ENCODE peak calls at places on chromosomes 11 and 22, in four cellular contexts. C is kidney epithelial cell, D is NB4, V is sigmoid colon. X is an unnamed sample.

GRCh38 chr11:59770869-59771268 is 15.7 kb downstream of the STX3 start:
- DNase-seq in C (no peak), D (no peak), V (no peak), X (no peak)

GRCh38 chr22:46250783-46251125 is 661 bp upstream of the CDPF1 start:
- DNase-seq in C (no peak), D (no peak), V (no peak), X (no peak)

GRCh38 chr22:50269573-50270301 is 443 bp downstream of the MAPK11 start:
- DNase-seq in C (no peak), D (peak), V (no peak), X (no peak)

GRCh38 chr11:58525037-58525614 is 17.2 kb upstream of the OR5B21 start:
- DNase-seq in C (no peak), D (peak), V (no peak), X (no peak)

GRCh38 chr11:75273989-75274391 is 33.4 kb downstream of the TPBGL start:
- DNase-seq in C (no peak), D (no peak), V (peak), X (no peak)

GRCh38 chr11:30585892-30586250 is 282 bp downstream of the MPPED2 start:
- DNase-seq in C (no peak), D (no peak), V (peak), X (no peak)

GRCh38 chr11:95138448-95138847 is 48.8 kb downstream of the ENDOD1 start:
- DNase-seq in C (no peak), D (no peak), V (no peak), X (no peak)

GRCh38 chr11:122069946-122070345 is 46.1 kb downstream of the BLID start:
- DNase-seq in C (peak), D (peak), V (peak), X (peak)

GRCh38 chr11:44574620-44575287 is 9.3 kb downstream of the CD82 start:
- DNase-seq in C (peak), D (peak), V (no peak), X (peak)

GRCh38 chr11:17528181-17528691 is 16.0 kb downstream of the USH1C start:
- DNase-seq in C (no peak), D (peak), V (no peak), X (no peak)

GRCh38 chr22:42752230-42752746 is 31.6 kb upstream of the A4GALT start:
- DNase-seq in C (no peak), D (no peak), V (no peak), X (no peak)

GRCh38 chr11:121004196-121004840 is 19.6 kb upstream of the TBCEL start:
- DNase-seq in C (no peak), D (no peak), V (no peak), X (no peak)

GRCh38 chr11:44286268-44286880 is 23.6 kb downstream of the ALX4 start:
- DNase-seq in C (no peak), D (peak), V (no peak), X (no peak)

GRCh38 chr11:37812281-37812880 is 1214.3 kb upstream of the RAG2 start:
- DNase-seq in C (no peak), D (no peak), V (peak), X (no peak)

GRCh38 chr11:75325713-75326438 is 25.6 kb downstream of the ARRB1 start:
- DNase-seq in C (peak), D (peak), V (peak), X (peak)

GRCh38 chr22:21754523-21755128 is 19.0 kb upstream of the YPEL1 start:
- DNase-seq in C (no peak), D (peak), V (peak), X (no peak)

GRCh38 chr11:67997460-67997921 is 6.4 kb downstream of the UNC93B1 start:
- DNase-seq in C (no peak), D (no peak), V (no peak), X (no peak)

GRCh38 chr11:67999201-67999629 is 4.7 kb downstream of the UNC93B1 start:
- DNase-seq in C (no peak), D (no peak), V (no peak), X (no peak)

GRCh38 chr11:67998150-67999045 is 5.5 kb downstream of the UNC93B1 start:
- DNase-seq in C (no peak), D (no peak), V (no peak), X (no peak)

GRCh38 chr11:67996051-67996450 is 7.8 kb downstream of the UNC93B1 start:
- DNase-seq in C (no peak), D (no peak), V (no peak), X (no peak)

GRCh38 chr11:67996622-67997459 is 7.1 kb downstream of the UNC93B1 start:
- DNase-seq in C (no peak), D (peak), V (no peak), X (no peak)
- H3K4me3 ChIP-seq in C (no peak), D (no peak), V (no peak), X (no peak)

DNA sequence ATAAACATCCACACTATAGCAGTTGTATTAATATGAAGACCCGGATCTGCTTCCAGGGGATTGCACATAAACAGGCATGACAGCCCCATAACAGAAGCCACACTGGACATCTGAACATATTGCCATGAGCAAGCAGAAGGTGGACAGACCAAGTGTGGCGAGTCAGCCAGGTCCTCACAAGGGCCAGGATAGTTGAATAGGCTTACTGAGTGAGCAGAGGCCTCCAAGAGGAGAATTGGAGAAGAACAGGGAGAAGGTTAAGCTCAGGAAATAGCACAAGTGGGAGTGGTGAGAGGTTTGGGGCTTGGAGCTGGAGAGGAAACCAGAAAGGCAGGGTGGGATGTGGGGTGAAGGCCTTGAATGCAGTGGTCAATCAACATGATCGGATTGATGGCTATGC is 10.8 kb downstream of the SLC35C1 start:
- DNase-seq in C (no peak), D (peak), V (peak), X (no peak)
- TF ChIP-seq CTCF in C (no peak), D (no peak), V (no peak), X (no peak)

GRCh38 chr11:73233704-73234402 is 15.8 kb downstream of the P2RY2 start:
- DNase-seq in C (no peak), D (no peak), V (peak), X (no peak)

GRCh38 chr11:73235236-73235786 is 17.2 kb downstream of the P2RY2 start:
- DNase-seq in C (no peak), D (no peak), V (peak), X (no peak)

GRCh38 chr11:73236205-73236765 is 18.2 kb downstream of the P2RY2 start:
- DNase-seq in C (no peak), D (no peak), V (peak), X (no peak)

GRCh38 chr11:73233211-73233610 is 15.1 kb downstream of the P2RY2 start:
- DNase-seq in C (no peak), D (no peak), V (peak), X (no peak)

GRCh38 chr11:73234403-73235181 is 16.5 kb downstream of the P2RY2 start:
- DNase-seq in C (no peak), D (no peak), V (peak), X (no peak)
- H3K4me3 ChIP-seq in C (no peak), D (no peak), V (no peak), X (no peak)

DNA sequence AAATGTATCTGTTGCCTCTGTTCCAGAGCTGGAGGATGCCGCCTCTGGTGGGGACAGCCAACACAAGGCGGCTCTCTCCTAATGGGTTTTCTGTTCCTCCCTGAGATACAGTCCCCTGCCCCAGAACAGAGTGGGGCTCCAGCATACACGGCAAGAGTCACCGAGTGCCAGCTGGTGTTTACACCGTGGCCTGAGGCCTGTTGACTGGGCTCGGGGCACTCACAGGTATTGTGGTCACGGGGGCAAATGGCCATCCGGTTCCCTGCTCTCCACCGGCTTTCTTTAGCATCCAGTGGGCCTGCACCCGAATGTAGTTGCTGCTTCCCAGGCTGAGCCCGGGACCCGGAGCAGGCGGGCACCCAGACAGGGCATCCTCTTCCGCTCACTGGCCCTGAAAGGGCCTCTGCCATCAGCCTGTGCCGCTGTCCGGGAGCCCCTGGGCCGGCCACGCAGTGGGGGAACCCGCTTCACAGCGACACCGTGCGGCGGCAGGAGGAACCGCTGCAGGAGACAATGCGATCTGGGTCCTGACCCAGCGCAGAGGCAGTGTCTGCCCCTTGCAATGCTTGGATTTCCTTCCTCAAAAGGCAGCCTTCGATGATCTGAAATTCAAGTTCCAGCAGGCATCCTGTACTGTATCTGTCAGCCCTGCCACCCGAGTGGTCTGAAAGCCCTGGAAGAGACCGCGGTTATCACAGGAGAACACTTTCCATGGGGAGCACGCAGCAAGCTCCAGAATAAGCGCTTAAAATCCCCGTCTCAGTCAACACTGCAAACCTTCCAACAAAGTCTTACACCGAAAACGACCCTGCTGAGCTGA is 859 bp upstream of the KRTAP5-5 start:
- DNase-seq in C (no peak), D (peak), V (peak), X (no peak)
- TF ChIP-seq CTCF in C (peak), D (peak), V (peak), X (peak)

DNA sequence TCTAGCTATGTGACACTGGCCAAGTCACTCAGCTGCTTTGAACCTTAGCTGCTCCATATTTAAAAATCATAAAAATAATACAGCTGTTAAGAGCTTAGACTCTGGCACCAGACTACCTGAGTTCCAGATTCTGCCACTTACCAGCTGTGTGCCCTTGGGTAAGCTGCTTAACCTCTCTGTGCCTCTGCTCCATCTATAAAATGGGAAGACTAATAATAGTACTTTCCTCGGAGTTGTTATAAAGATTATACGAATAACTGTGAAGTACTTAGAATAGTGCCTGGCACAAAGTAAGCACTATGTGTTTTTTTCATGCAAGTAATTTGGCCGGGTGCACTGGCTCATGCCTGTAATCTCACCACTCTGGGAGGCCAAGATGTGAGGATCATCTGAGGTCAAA is 1.4 kb downstream of the HDHD5 start:
- DNase-seq in C (no peak), D (no peak), V (no peak), X (no peak)
- H3K4me3 ChIP-seq in C (no peak), D (peak), V (peak), X (peak)

X was measured in astrocyte of the cerebellum.